ENCODE peak calls at places on chromosomes 7 and 10, in four cellular contexts. One of them, this sample, is unnamed.

GRCh38 chr7:157238087-157238486 is 98.7 kb upstream of the DNAJB6 start:
- DNase-seq in SW480: no peak
- DNase-seq in anterior cingulate cortex: no peak
- DNase-seq in NK-92 treated with Interleukin-12 subunit alpha and Interleukin-12 subunit beta, amount 100 ng/mL, for 24 hours: no peak
- DNase-seq in this sample: no peak

GRCh38 chr10:97939446-97939990 is 89.9 kb downstream of the GOLGA7B start:
- DNase-seq in NK-92 treated with Interleukin-12 subunit alpha and Interleukin-12 subunit beta, amount 100 ng/mL, for 24 hours: no peak
- DNase-seq in SW480: no peak
- DNase-seq in anterior cingulate cortex: no peak
- DNase-seq in this sample: no peak

GRCh38 chr10:58400609-58401008 is 15.4 kb downstream of the TFAM start:
- DNase-seq in SW480: no peak
- DNase-seq in anterior cingulate cortex: no peak
- DNase-seq in NK-92 treated with Interleukin-12 subunit alpha and Interleukin-12 subunit beta, amount 100 ng/mL, for 24 hours: no peak
- DNase-seq in this sample: no peak

GRCh38 chr7:104973909-104974415 is 40.0 kb upstream of the KMT2E start:
- DNase-seq in SW480: no peak
- DNase-seq in NK-92 treated with Interleukin-12 subunit alpha and Interleukin-12 subunit beta, amount 100 ng/mL, for 24 hours: no peak
- DNase-seq in anterior cingulate cortex: no peak
- DNase-seq in this sample: no peak

GRCh38 chr10:72265508-72265907 is 8.2 kb upstream of the DDIT4 start:
- DNase-seq in anterior cingulate cortex: no peak
- DNase-seq in SW480: no peak
- DNase-seq in NK-92 treated with Interleukin-12 subunit alpha and Interleukin-12 subunit beta, amount 100 ng/mL, for 24 hours: no peak
- DNase-seq in this sample: no peak

GRCh38 chr10:78045237-78045636 is 11.6 kb downstream of the RPS24 start:
- DNase-seq in SW480: no peak
- DNase-seq in anterior cingulate cortex: no peak
- DNase-seq in NK-92 treated with Interleukin-12 subunit alpha and Interleukin-12 subunit beta, amount 100 ng/mL, for 24 hours: no peak
- DNase-seq in this sample: no peak

GRCh38 chr10:31836569-31837406 is 91.8 kb downstream of the ARHGAP12 start:
- DNase-seq in anterior cingulate cortex: no peak
- DNase-seq in SW480: peak
- DNase-seq in NK-92 treated with Interleukin-12 subunit alpha and Interleukin-12 subunit beta, amount 100 ng/mL, for 24 hours: no peak
- DNase-seq in this sample: no peak

GRCh38 chr10:97882142-97883091 is 32.8 kb downstream of the GOLGA7B start:
- DNase-seq in NK-92 treated with Interleukin-12 subunit alpha and Interleukin-12 subunit beta, amount 100 ng/mL, for 24 hours: peak
- DNase-seq in SW480: peak
- DNase-seq in anterior cingulate cortex: no peak
- DNase-seq in this sample: peak

GRCh38 chr10:131728829-131729228 is 172.0 kb upstream of the PPP2R2D start:
- DNase-seq in NK-92 treated with Interleukin-12 subunit alpha and Interleukin-12 subunit beta, amount 100 ng/mL, for 24 hours: no peak
- DNase-seq in anterior cingulate cortex: no peak
- DNase-seq in SW480: no peak
- DNase-seq in this sample: no peak

GRCh38 chr10:129695671-129696070 is 228.6 kb downstream of the MGMT start:
- DNase-seq in anterior cingulate cortex: no peak
- DNase-seq in NK-92 treated with Interleukin-12 subunit alpha and Interleukin-12 subunit beta, amount 100 ng/mL, for 24 hours: no peak
- DNase-seq in SW480: peak
- DNase-seq in this sample: no peak

GRCh38 chr10:4352566-4352961 is 473.4 kb upstream of the AKR1E2 start:
- DNase-seq in NK-92 treated with Interleukin-12 subunit alpha and Interleukin-12 subunit beta, amount 100 ng/mL, for 24 hours: no peak
- DNase-seq in anterior cingulate cortex: no peak
- DNase-seq in SW480: no peak
- DNase-seq in this sample: no peak

GRCh38 chr10:31413325-31413724 is 94.3 kb downstream of the ZEB1 start:
- DNase-seq in SW480: no peak
- DNase-seq in anterior cingulate cortex: no peak
- DNase-seq in NK-92 treated with Interleukin-12 subunit alpha and Interleukin-12 subunit beta, amount 100 ng/mL, for 24 hours: no peak
- DNase-seq in this sample: no peak

GRCh38 chr10:103915794-103916193 is 2.2 kb downstream of the STN1 start:
- DNase-seq in SW480: no peak
- DNase-seq in NK-92 treated with Interleukin-12 subunit alpha and Interleukin-12 subunit beta, amount 100 ng/mL, for 24 hours: peak
- DNase-seq in anterior cingulate cortex: no peak
- DNase-seq in this sample: peak

GRCh38 chr7:136174477-136174876 is 197.3 kb upstream of the MTPN start:
- DNase-seq in NK-92 treated with Interleukin-12 subunit alpha and Interleukin-12 subunit beta, amount 100 ng/mL, for 24 hours: no peak
- DNase-seq in SW480: no peak
- DNase-seq in anterior cingulate cortex: no peak
- DNase-seq in this sample: no peak

GRCh38 chr7:73822319-73823173 is 8.2 kb upstream of the CLDN4 start:
- DNase-seq in NK-92 treated with Interleukin-12 subunit alpha and Interleukin-12 subunit beta, amount 100 ng/mL, for 24 hours: no peak
- DNase-seq in anterior cingulate cortex: no peak
- DNase-seq in SW480: peak
- DNase-seq in this sample: no peak

GRCh38 chr7:138538518-138538917 is 78.5 kb downstream of the TRIM24 start:
- DNase-seq in NK-92 treated with Interleukin-12 subunit alpha and Interleukin-12 subunit beta, amount 100 ng/mL, for 24 hours: no peak
- DNase-seq in SW480: no peak
- DNase-seq in anterior cingulate cortex: no peak
- DNase-seq in this sample: no peak

GRCh38 chr10:102247724-102248123 is 2.4 kb downstream of the GBF1 start:
- DNase-seq in NK-92 treated with Interleukin-12 subunit alpha and Interleukin-12 subunit beta, amount 100 ng/mL, for 24 hours: no peak
- DNase-seq in SW480: no peak
- DNase-seq in anterior cingulate cortex: no peak
- DNase-seq in this sample: no peak

GRCh38 chr10:75663947-75664664 is 232.7 kb downstream of the LRMDA start:
- DNase-seq in SW480: no peak
- DNase-seq in anterior cingulate cortex: no peak
- DNase-seq in NK-92 treated with Interleukin-12 subunit alpha and Interleukin-12 subunit beta, amount 100 ng/mL, for 24 hours: no peak
- DNase-seq in this sample: no peak

This sample was measured in immature natural killer cell.